ENCODE peak calls at places on chromosomes 13 and 19, in four cellular contexts. Y, T, K and D are unnamed samples.

GRCh38 chr19:56594446-56594782 is 688 bp upstream of the ZNF71 start:
- DNase-seq in Y (no peak), T (no peak), K (no peak), D (no peak)

GRCh38 chr19:40805258-40805868 is 6.4 kb downstream of the EGLN2 start:
- DNase-seq in Y (no peak), T (no peak), K (no peak), D (peak)

GRCh38 chr13:50236898-50237318 is 221.7 kb downstream of the KCNRG start:
- DNase-seq in Y (peak), T (no peak), K (peak), D (no peak)

GRCh38 chr13:98796798-98797197 is 44.3 kb upstream of the SLC15A1 start:
- DNase-seq in Y (no peak), T (no peak), K (no peak), D (no peak)

GRCh38 chr19:2081873-2082810 is 14.0 kb downstream of the MOB3A start:
- DNase-seq in Y (no peak), T (no peak), K (peak), D (no peak)

GRCh38 chr19:47509973-47510372 is 4.9 kb downstream of the NAPA start:
- DNase-seq in Y (no peak), T (no peak), K (no peak), D (no peak)

GRCh38 chr13:28744091-28744536 is 25.3 kb upstream of the SLC46A3 start:
- DNase-seq in Y (peak), T (no peak), K (no peak), D (no peak)

GRCh38 chr19:32222594-32222993 is 122.8 kb upstream of the ZNF507 start:
- DNase-seq in Y (no peak), T (no peak), K (no peak), D (no peak)

GRCh38 chr13:66835040-66835628 is 395.0 kb downstream of the PCDH9 start:
- DNase-seq in Y (peak), T (peak), K (no peak), D (peak)

GRCh38 chr19:57759096-57759495 is 10.4 kb upstream of the ZNF586 start:
- DNase-seq in Y (no peak), T (no peak), K (no peak), D (no peak)